ENCODE peak calls at places on chromosomes 6 and 20, in five cellular contexts. Q is upper lobe of right lung, C is spleen, A is choroid plexus epithelial cell, N is colonic mucosa. G is an unnamed sample.

GRCh38 chr6:163095401-163095800 is 319.1 kb upstream of the QKI start:
- DNase-seq in N (no peak), C (no peak), Q (no peak), A (no peak), G (no peak)

GRCh38 chr6:74899416-74899815 is 306.4 kb downstream of the COL12A1 start:
- DNase-seq in N (no peak), Q (no peak), C (no peak), A (peak), G (no peak)

GRCh38 chr6:126293891-126294524 is 45.9 kb upstream of the CENPW start:
- DNase-seq in A (no peak), Q (no peak), N (no peak), C (no peak), G (no peak)

GRCh38 chr20:32559753-32560380 is 25.3 kb downstream of the NOL4L start:
- DNase-seq in N (no peak), A (no peak), C (no peak), Q (no peak), G (no peak)

GRCh38 chr6:63643862-63644261 is 8.3 kb downstream of the PHF3 start:
- DNase-seq in Q (no peak), C (no peak), A (peak), N (no peak), G (no peak)

GRCh38 chr6:52227495-52227894 is 16.8 kb downstream of the IL17F start:
- DNase-seq in C (no peak), N (no peak), A (no peak), Q (no peak), G (no peak)

GRCh38 chr6:14729186-14729871 is 516.5 kb upstream of the JARID2 start:
- DNase-seq in N (no peak), A (no peak), C (no peak), Q (no peak), G (no peak)

GRCh38 chr6:8943073-8943472 is 507.7 kb upstream of the SLC35B3 start:
- DNase-seq in C (no peak), Q (no peak), N (no peak), A (no peak), G (no peak)

GRCh38 chr6:147063469-147064031 is 140.7 kb upstream of the STXBP5 start:
- DNase-seq in N (no peak), C (no peak), A (peak), Q (no peak), G (no peak)

GRCh38 chr20:24492031-24492607 is 22.7 kb downstream of the SYNDIG1 start:
- DNase-seq in Q (no peak), C (peak), A (peak), N (no peak), G (peak)

GRCh38 chr20:54025166-54025835 is 45.1 kb downstream of the BCAS1 start:
- DNase-seq in C (no peak), A (no peak), N (no peak), Q (no peak), G (no peak)

GRCh38 chr20:64110411-64111068 is 3.2 kb upstream of the NPBWR2 start:
- DNase-seq in Q (peak), C (peak), N (no peak), A (no peak), G (peak)

GRCh38 chr20:52340036-52340634 is 148.6 kb upstream of the ZFP64 start:
- DNase-seq in A (no peak), N (no peak), C (no peak), Q (no peak), G (no peak)

GRCh38 chr6:5084192-5084786 is 852 bp upstream of the PPP1R3G start:
- DNase-seq in A (peak), Q (no peak), C (peak), N (peak), G (peak)

GRCh38 chr20:31841928-31842327 is 3.5 kb downstream of the FOXS1 start:
- DNase-seq in A (peak), N (no peak), Q (no peak), C (no peak), G (no peak)

GRCh38 chr6:55011034-55011433 is 163.3 kb upstream of the HCRTR2 start:
- DNase-seq in N (no peak), C (no peak), A (no peak), Q (no peak), G (no peak)

GRCh38 chr6:136693090-136693489 is 99.2 kb downstream of the MAP3K5 start:
- DNase-seq in N (no peak), A (no peak), Q (no peak), C (no peak), G (no peak)

GRCh38 chr20:38043512-38044300 is 10.2 kb downstream of the RPRD1B start:
- DNase-seq in N (no peak), Q (no peak), C (no peak), A (peak), G (no peak)

GRCh38 chr6:5287205-5287965 is 26.1 kb downstream of the FARS2 start:
- DNase-seq in N (no peak), A (peak), C (no peak), Q (no peak), G (no peak)

GRCh38 chr20:46406986-46407670 is 713 bp upstream of the ELMO2 start:
- DNase-seq in Q (peak), A (no peak), N (peak), C (peak), G (peak)

GRCh38 chr20:19633985-19634384 is 124.1 kb upstream of the RIN2 start:
- DNase-seq in A (peak), Q (no peak), N (no peak), C (no peak), G (no peak)

GRCh38 chr6:84762941-84763396 is 1.4 kb downstream of the TBX18 start:
- DNase-seq in Q (no peak), N (no peak), C (no peak), A (no peak), G (no peak)

GRCh38 chr6:138528137-138528536 is 28.8 kb upstream of the NHSL1 start:
- DNase-seq in N (no peak), C (no peak), A (no peak), Q (no peak), G (no peak)

GRCh38 chr20:46520976-46521579 is 7.7 kb upstream of the ZNF334 start:
- DNase-seq in Q (no peak), N (peak), A (peak), C (peak), G (peak)

GRCh38 chr6:134317471-134318131 is at the start of gene SGK1:
- DNase-seq in C (peak), A (peak), N (no peak), Q (no peak), G (no peak)

GRCh38 chr20:52985687-52986086 is 13.5 kb downstream of the TSHZ2 start:
- DNase-seq in C (no peak), Q (no peak), A (no peak), N (no peak), G (no peak)

GRCh38 chr20:24619212-24619611 is 149.8 kb downstream of the SYNDIG1 start:
- DNase-seq in C (no peak), N (no peak), Q (no peak), A (peak), G (no peak)

GRCh38 chr6:139219746-139220145 is 72.1 kb downstream of the TXLNB start:
- DNase-seq in A (no peak), N (no peak), C (no peak), Q (no peak), G (no peak)

GRCh38 chr20:57656252-57656820 is 36.1 kb upstream of the ZBP1 start:
- DNase-seq in A (no peak), N (peak), C (peak), Q (peak), G (peak)

GRCh38 chr6:45618259-45618658 is 240.5 kb upstream of the SUPT3H start:
- DNase-seq in C (no peak), A (no peak), N (no peak), Q (no peak), G (no peak)

GRCh38 chr6:18371010-18371409 is 16.1 kb upstream of the RNF144B start:
- DNase-seq in A (no peak), N (no peak), Q (no peak), C (no peak), G (no peak)

GRCh38 chr6:40295251-40295949 is 291.8 kb downstream of the LRFN2 start:
- DNase-seq in A (no peak), N (no peak), C (no peak), Q (no peak), G (no peak)

GRCh38 chr20:58141971-58142842 is 86.2 kb downstream of the ANKRD60 start:
- DNase-seq in Q (peak), N (no peak), C (no peak), A (no peak), G (no peak)

G was measured in left lobe of liver.